ENCODE peak calls at places on chromosomes 5 and 9, in seven cellular contexts. H is HCT116; S is effector memory CD4-positive, alpha-beta T cell; Y is Caco-2; O is CD8-positive, alpha-beta T cell; X is breast epithelium; C is right atrium auricular region. J is an unnamed sample.

GRCh38 chr9:92964981-92965758 is 17.8 kb downstream of the FGD3 start:
- DNase-seq in S (no peak), C (no peak), X (peak; percentile 37), H (no peak), Y (no peak), O (no peak), J (no peak)

GRCh38 chr5:3251784-3252183 is 343.8 kb upstream of the IRX1 start:
- DNase-seq in O (no peak), Y (no peak), H (no peak), C (no peak), S (no peak), X (no peak), J (no peak)

GRCh38 chr5:14407746-14408175 is 173.8 kb upstream of the OTULINL start:
- DNase-seq in Y (no peak), S (no peak), X (no peak), H (no peak), O (no peak), C (no peak), J (no peak)

GRCh38 chr5:76787237-76787636 is 31.6 kb upstream of the F2RL1 start:
- DNase-seq in H (no peak), Y (peak; percentile 72), S (no peak), X (no peak), O (no peak), C (peak; percentile 91), J (no peak)

GRCh38 chr9:22117511-22118388 is 108.6 kb upstream of the CDKN2B start:
- DNase-seq in Y (peak; percentile 47), C (no peak), O (no peak), S (no peak), H (no peak), X (no peak), J (no peak)

GRCh38 chr5:126674145-126674544 is 73.4 kb downstream of the PHAX start:
- DNase-seq in S (no peak), C (no peak), Y (no peak), O (no peak), X (no peak), H (no peak), J (no peak)

GRCh38 chr5:149611327-149611726 is 30.0 kb downstream of the ARHGEF37 start:
- DNase-seq in Y (no peak), C (no peak), O (no peak), S (no peak), X (no peak), H (no peak), J (no peak)

GRCh38 chr5:88142801-88143692 is 125.6 kb downstream of the TMEM161B start:
- DNase-seq in H (no peak), X (no peak), O (no peak), Y (no peak), C (peak; percentile 78), S (no peak), J (no peak)

DNA sequence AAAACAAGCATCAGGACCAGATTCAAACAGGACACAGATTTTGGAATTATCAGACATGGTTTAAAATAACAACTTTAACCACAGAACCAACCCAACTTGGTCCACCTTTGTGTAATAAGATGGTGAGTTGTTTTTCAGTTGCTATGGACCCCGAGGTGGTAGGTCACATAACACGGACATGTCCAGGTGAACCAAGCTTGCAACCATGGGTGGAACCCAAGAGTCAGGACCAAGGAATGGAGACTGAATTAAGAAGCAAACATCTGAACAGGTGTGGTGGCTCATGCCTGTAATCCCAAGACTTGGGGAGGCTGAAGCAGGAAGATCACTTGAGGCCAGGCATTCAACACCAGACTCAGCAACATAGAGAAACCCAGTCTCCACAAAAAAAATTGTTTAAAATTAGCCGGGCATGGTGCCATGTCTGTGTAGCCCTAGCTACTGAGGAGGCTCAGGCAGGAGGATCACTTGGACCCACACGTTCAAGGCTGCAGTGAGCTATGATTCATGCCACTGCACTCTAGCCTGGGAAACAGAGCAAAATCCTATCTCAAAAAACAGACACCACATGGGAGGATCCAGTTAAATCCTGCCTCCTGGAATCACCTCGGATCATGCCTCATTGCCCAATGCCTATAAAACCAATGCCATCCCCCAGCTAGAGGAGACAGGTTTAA is 10.6 kb downstream of the PTBP3 start:
- DNase-seq in H (no peak), Y (no peak), X (no peak), S (no peak), C (no peak), O (no peak), J (no peak)
- H3K4me1 ChIP-seq in H (peaks cover 32% of the 10 kb centered on the region), Y (peaks cover 18% of the 10 kb centered on the region), X (no peaks in the 10 kb centered on the region), S (peaks cover 3% of the 10 kb centered on the region), C (no peaks in the 10 kb centered on the region), O (peaks cover 5% of the 10 kb centered on the region), J (peaks cover 17% of the 10 kb centered on the region)

GRCh38 chr5:54969856-54970828 is 15.3 kb downstream of the ESM1 start:
- DNase-seq in O (no peak), X (no peak), H (no peak), C (no peak), S (no peak), Y (no peak), J (no peak)

GRCh38 chr5:54969242-54969641 is 16.2 kb downstream of the ESM1 start:
- DNase-seq in C (no peak), S (no peak), X (no peak), H (no peak), Y (no peak), O (no peak), J (no peak)

GRCh38 chr5:54959673-54960418 is 25.5 kb downstream of the ESM1 start:
- DNase-seq in Y (no peak), O (no peak), C (no peak), X (no peak), S (no peak), H (peak; percentile 4), J (peak; percentile 60)

GRCh38 chr5:54965806-54966205 is 19.6 kb downstream of the ESM1 start:
- DNase-seq in C (no peak), S (no peak), X (no peak), Y (no peak), H (no peak), O (no peak), J (no peak)

GRCh38 chr5:54964405-54964804 is 21.0 kb downstream of the ESM1 start:
- DNase-seq in C (no peak), O (no peak), X (no peak), Y (no peak), H (no peak), S (no peak), J (no peak)
- H3K9me3 ChIP-seq in C (no peaks in the 10 kb centered on the region), O (no peaks in the 10 kb centered on the region), X (no peaks in the 10 kb centered on the region), Y (no peaks in the 10 kb centered on the region), H (no peaks in the 10 kb centered on the region), S (no peaks in the 10 kb centered on the region), J (no peaks in the 10 kb centered on the region)

DNA sequence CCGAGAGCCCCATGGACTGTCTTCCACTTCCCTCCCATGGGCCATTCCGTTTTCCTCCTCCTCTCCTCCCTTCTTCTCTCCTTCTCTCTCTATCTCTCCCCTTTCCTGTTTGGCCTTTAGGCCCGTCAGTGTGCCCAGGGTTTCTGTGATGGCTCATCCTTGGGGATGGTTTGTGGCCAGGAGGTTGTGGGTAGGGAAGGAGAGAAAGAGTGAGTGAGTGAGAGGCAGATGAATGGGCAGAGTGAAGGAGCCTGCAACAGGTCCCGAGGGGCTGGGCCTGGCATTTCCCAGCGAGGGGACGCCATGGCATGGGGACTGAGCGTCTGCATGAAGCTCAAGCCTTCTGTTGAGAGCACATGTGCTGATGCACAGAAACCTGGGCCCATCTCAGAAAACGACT is 69.0 kb downstream of the PRRT1B start:
- DNase-seq in O (no peak), S (no peak), C (no peak), Y (no peak), H (no peak), X (no peak), J (no peak)
- H3K4me1 ChIP-seq in O (no peaks in the 10 kb centered on the region), S (no peaks in the 10 kb centered on the region), C (peaks cover 41% of the 10 kb centered on the region), Y (peaks cover 2% of the 10 kb centered on the region), H (peaks cover 10% of the 10 kb centered on the region), X (peaks cover 9% of the 10 kb centered on the region), J (no peaks in the 10 kb centered on the region)

GRCh38 chr5:179089502-179089901 is 29.3 kb downstream of the ZNF354C start:
- DNase-seq in H (no peak), Y (no peak), C (no peak), O (no peak), X (no peak), S (no peak), J (no peak)
- H3K9me3 ChIP-seq in H (peaks cover 7% of the 10 kb centered on the region), Y (peaks cover 14% of the 10 kb centered on the region), C (peaks cover 20% of the 10 kb centered on the region), O (peaks cover 39% of the 10 kb centered on the region), X (peaks cover 90% of the 10 kb centered on the region), S (peaks cover 45% of the 10 kb centered on the region), J (peaks cover 3% of the 10 kb centered on the region)

GRCh38 chr9:86708918-86709835 is 238.1 kb downstream of the GAS1 start:
- DNase-seq in Y (no peak), O (no peak), S (no peak), X (no peak), C (no peak), H (no peak), J (no peak)

GRCh38 chr9:86718373-86718772 is 228.9 kb downstream of the GAS1 start:
- DNase-seq in H (no peak), X (no peak), Y (no peak), S (no peak), O (no peak), C (no peak), J (no peak)

GRCh38 chr9:86713456-86713855 is 233.8 kb downstream of the GAS1 start:
- DNase-seq in Y (no peak), O (no peak), S (no peak), C (no peak), H (no peak), X (no peak), J (no peak)

GRCh38 chr9:86714976-86715375 is 232.3 kb downstream of the GAS1 start:
- DNase-seq in O (no peak), X (no peak), H (no peak), S (no peak), C (no peak), Y (no peak), J (no peak)

DNA sequence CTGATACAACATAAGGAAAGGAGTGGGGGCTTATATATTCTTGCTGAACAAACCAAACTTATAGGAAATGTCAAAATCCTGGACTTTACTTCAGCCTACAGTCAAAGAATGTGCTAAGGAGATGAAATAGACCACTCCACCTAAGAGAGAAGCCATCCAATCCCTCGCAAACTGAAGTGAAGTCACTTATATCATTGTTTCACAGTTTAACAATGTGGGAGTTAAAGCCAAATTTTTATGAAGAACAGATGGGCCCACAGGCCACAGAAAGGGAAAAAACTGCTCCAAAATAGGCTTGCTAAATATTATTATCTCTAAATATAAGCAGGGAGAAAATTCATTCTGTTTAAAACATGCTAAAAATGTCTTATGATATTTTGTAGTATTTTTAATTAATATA is 233.3 kb downstream of the GAS1 start:
- DNase-seq in H (no peak), O (no peak), C (no peak), Y (no peak), S (no peak), X (no peak), J (no peak)
- H3K4me1 ChIP-seq in H (no peaks in the 10 kb centered on the region), O (no peaks in the 10 kb centered on the region), C (no peaks in the 10 kb centered on the region), Y (no peaks in the 10 kb centered on the region), S (no peaks in the 10 kb centered on the region), X (no peaks in the 10 kb centered on the region), J (no peaks in the 10 kb centered on the region)